ENCODE peak calls at places on chromosomes 11 and 22, in six cellular contexts. One of them, this sample, is unnamed.

GRCh38 chr11:77530879-77531278 is 57.0 kb upstream of the PAK1 start:
- DNase-seq in lung: no peak
- DNase-seq in brain microvascular endothelial cell: no peak
- DNase-seq in mammary epithelial cell: no peak
- DNase-seq in CD4-positive, alpha-beta T cell: no peak
- DNase-seq in uterus: no peak
- DNase-seq in this sample: no peak

GRCh38 chr11:64935634-64936081 is at the start of gene GPHA2:
- DNase-seq in lung: no peak
- DNase-seq in brain microvascular endothelial cell: no peak
- DNase-seq in mammary epithelial cell: no peak
- DNase-seq in CD4-positive, alpha-beta T cell: no peak
- DNase-seq in uterus: peak; percentile 50
- DNase-seq in this sample: no peak

GRCh38 chr22:20243545-20244249 is 24.4 kb downstream of the RTN4R start:
- DNase-seq in lung: peak; percentile 78
- DNase-seq in brain microvascular endothelial cell: peak; percentile 55
- DNase-seq in mammary epithelial cell: peak; percentile 44
- DNase-seq in CD4-positive, alpha-beta T cell: no peak
- DNase-seq in uterus: peak; percentile 84
- DNase-seq in this sample: no peak

GRCh38 chr11:75031224-75031753 is 42.6 kb downstream of the NEU3 start:
- DNase-seq in lung: no peak
- DNase-seq in brain microvascular endothelial cell: peak; percentile 92
- DNase-seq in mammary epithelial cell: peak; percentile 48
- DNase-seq in CD4-positive, alpha-beta T cell: no peak
- DNase-seq in uterus: no peak
- DNase-seq in this sample: no peak

GRCh38 chr22:17777005-17777716 is 2.9 kb upstream of the BID start:
- DNase-seq in lung: peak; percentile 61
- DNase-seq in brain microvascular endothelial cell: no peak
- DNase-seq in mammary epithelial cell: no peak
- DNase-seq in CD4-positive, alpha-beta T cell: peak; percentile 52
- DNase-seq in uterus: no peak
- DNase-seq in this sample: no peak

GRCh38 chr11:82546556-82547162 is 187.0 kb downstream of the FAM181B start:
- DNase-seq in lung: no peak
- DNase-seq in brain microvascular endothelial cell: no peak
- DNase-seq in mammary epithelial cell: no peak
- DNase-seq in CD4-positive, alpha-beta T cell: no peak
- DNase-seq in uterus: no peak
- DNase-seq in this sample: no peak

GRCh38 chr22:19962909-19963806 is 21.5 kb upstream of the TXNRD2 start:
- DNase-seq in lung: peak; percentile 89
- DNase-seq in brain microvascular endothelial cell: peak; percentile 44
- DNase-seq in mammary epithelial cell: peak; percentile 96
- DNase-seq in CD4-positive, alpha-beta T cell: no peak
- DNase-seq in uterus: no peak
- DNase-seq in this sample: peak; percentile 86

GRCh38 chr11:20116825-20117224 is 43.5 kb downstream of the DBX1 start:
- DNase-seq in lung: no peak
- DNase-seq in brain microvascular endothelial cell: no peak
- DNase-seq in mammary epithelial cell: no peak
- DNase-seq in CD4-positive, alpha-beta T cell: no peak
- DNase-seq in uterus: no peak
- DNase-seq in this sample: no peak

GRCh38 chr11:62933775-62934495 is 12.8 kb upstream of the CHRM1 start:
- DNase-seq in lung: no peak
- DNase-seq in brain microvascular endothelial cell: no peak
- DNase-seq in mammary epithelial cell: no peak
- DNase-seq in CD4-positive, alpha-beta T cell: no peak
- DNase-seq in uterus: no peak
- DNase-seq in this sample: no peak

GRCh38 chr11:68313574-68314202 is 1.3 kb downstream of the LRP5 start:
- DNase-seq in lung: no peak
- DNase-seq in brain microvascular endothelial cell: peak; percentile 6
- DNase-seq in mammary epithelial cell: peak; percentile 32
- DNase-seq in CD4-positive, alpha-beta T cell: no peak
- DNase-seq in uterus: no peak
- DNase-seq in this sample: no peak

GRCh38 chr11:13775471-13775870 is 107.0 kb downstream of the FAR1 start:
- DNase-seq in lung: no peak
- DNase-seq in brain microvascular endothelial cell: no peak
- DNase-seq in mammary epithelial cell: no peak
- DNase-seq in CD4-positive, alpha-beta T cell: no peak
- DNase-seq in uterus: no peak
- DNase-seq in this sample: no peak

GRCh38 chr11:65209711-65210360 is 28.1 kb downstream of the CAPN1 start:
- DNase-seq in lung: no peak
- DNase-seq in brain microvascular endothelial cell: no peak
- DNase-seq in mammary epithelial cell: no peak
- DNase-seq in CD4-positive, alpha-beta T cell: no peak
- DNase-seq in uterus: no peak
- DNase-seq in this sample: no peak

GRCh38 chr11:108204918-108205499 is 17.4 kb downstream of the NPAT start:
- DNase-seq in lung: no peak
- DNase-seq in brain microvascular endothelial cell: no peak
- DNase-seq in mammary epithelial cell: no peak
- DNase-seq in CD4-positive, alpha-beta T cell: no peak
- DNase-seq in uterus: no peak
- DNase-seq in this sample: no peak

GRCh38 chr11:63554901-63555218 is 8.3 kb downstream of the PLAAT2 start:
- DNase-seq in lung: peak; percentile 9
- DNase-seq in brain microvascular endothelial cell: no peak
- DNase-seq in mammary epithelial cell: no peak
- DNase-seq in CD4-positive, alpha-beta T cell: no peak
- DNase-seq in uterus: no peak
- DNase-seq in this sample: no peak

GRCh38 chr11:63639195-63639832 is 25.1 kb upstream of the PLAAT3 start:
- DNase-seq in lung: no peak
- DNase-seq in brain microvascular endothelial cell: no peak
- DNase-seq in mammary epithelial cell: no peak
- DNase-seq in CD4-positive, alpha-beta T cell: no peak
- DNase-seq in uterus: no peak
- DNase-seq in this sample: no peak

GRCh38 chr22:39284142-39284980 is 35.1 kb downstream of the RPL3 start:
- DNase-seq in lung: no peak
- DNase-seq in brain microvascular endothelial cell: no peak
- DNase-seq in mammary epithelial cell: peak; percentile 51
- DNase-seq in CD4-positive, alpha-beta T cell: no peak
- DNase-seq in uterus: no peak
- DNase-seq in this sample: no peak

GRCh38 chr11:62504158-62504973 is 42.2 kb downstream of the AHNAK start:
- DNase-seq in lung: peak; percentile 77
- DNase-seq in brain microvascular endothelial cell: no peak
- DNase-seq in mammary epithelial cell: no peak
- DNase-seq in CD4-positive, alpha-beta T cell: no peak
- DNase-seq in uterus: no peak
- DNase-seq in this sample: no peak

GRCh38 chr11:8233691-8234424 is 29.8 kb downstream of the LMO1 start:
- DNase-seq in lung: no peak
- DNase-seq in brain microvascular endothelial cell: peak; percentile 19
- DNase-seq in mammary epithelial cell: peak; percentile 54
- DNase-seq in CD4-positive, alpha-beta T cell: no peak
- DNase-seq in uterus: no peak
- DNase-seq in this sample: no peak

GRCh38 chr11:86551286-86551685 is 121.1 kb downstream of the ME3 start:
- DNase-seq in lung: no peak
- DNase-seq in brain microvascular endothelial cell: peak; percentile 88
- DNase-seq in mammary epithelial cell: peak; percentile 81
- DNase-seq in CD4-positive, alpha-beta T cell: no peak
- DNase-seq in uterus: no peak
- DNase-seq in this sample: peak; percentile 59

GRCh38 chr11:86553322-86553721 is 119.1 kb downstream of the ME3 start:
- DNase-seq in lung: no peak
- DNase-seq in brain microvascular endothelial cell: no peak
- DNase-seq in mammary epithelial cell: no peak
- DNase-seq in CD4-positive, alpha-beta T cell: no peak
- DNase-seq in uterus: no peak
- DNase-seq in this sample: no peak

GRCh38 chr11:86548278-86548917 is 124.0 kb downstream of the ME3 start:
- DNase-seq in lung: no peak
- DNase-seq in brain microvascular endothelial cell: peak; percentile 63
- DNase-seq in mammary epithelial cell: no peak
- DNase-seq in CD4-positive, alpha-beta T cell: no peak
- DNase-seq in uterus: no peak
- DNase-seq in this sample: no peak

GRCh38 chr11:86550757-86551156 is 121.7 kb downstream of the ME3 start:
- DNase-seq in lung: no peak
- DNase-seq in brain microvascular endothelial cell: no peak
- DNase-seq in mammary epithelial cell: no peak
- DNase-seq in CD4-positive, alpha-beta T cell: no peak
- DNase-seq in uterus: no peak
- DNase-seq in this sample: no peak

GRCh38 chr11:86551693-86552092 is 120.7 kb downstream of the ME3 start:
- DNase-seq in lung: no peak
- DNase-seq in brain microvascular endothelial cell: no peak
- DNase-seq in mammary epithelial cell: no peak
- DNase-seq in CD4-positive, alpha-beta T cell: no peak
- DNase-seq in uterus: no peak
- DNase-seq in this sample: no peak
- H3K27ac ChIP-seq in lung: peak overlapping the region; percentile 78
- H3K27ac ChIP-seq in brain microvascular endothelial cell: peak overlapping the region; percentile 50
- H3K27ac ChIP-seq in mammary epithelial cell: no peak overlapping the region
- H3K27ac ChIP-seq in CD4-positive, alpha-beta T cell: no peak overlapping the region
- H3K27ac ChIP-seq in uterus: peak overlapping the region; percentile 45
- H3K27ac ChIP-seq in this sample: peak overlapping the region; percentile 39

GRCh38 chr22:37485006-37485713 is 1.0 kb downstream of the MFNG start:
- DNase-seq in lung: no peak
- DNase-seq in brain microvascular endothelial cell: no peak
- DNase-seq in mammary epithelial cell: no peak
- DNase-seq in CD4-positive, alpha-beta T cell: peak; percentile 49
- DNase-seq in uterus: no peak
- DNase-seq in this sample: no peak
- H3K27ac ChIP-seq in lung: peak overlapping the region; percentile 84
- H3K27ac ChIP-seq in brain microvascular endothelial cell: no peak overlapping the region
- H3K27ac ChIP-seq in mammary epithelial cell: no peak overlapping the region
- H3K27ac ChIP-seq in CD4-positive, alpha-beta T cell: peak overlapping the region; percentile 88
- H3K27ac ChIP-seq in uterus: peak overlapping the region; percentile 64
- H3K27ac ChIP-seq in this sample: no peak overlapping the region

DNA sequence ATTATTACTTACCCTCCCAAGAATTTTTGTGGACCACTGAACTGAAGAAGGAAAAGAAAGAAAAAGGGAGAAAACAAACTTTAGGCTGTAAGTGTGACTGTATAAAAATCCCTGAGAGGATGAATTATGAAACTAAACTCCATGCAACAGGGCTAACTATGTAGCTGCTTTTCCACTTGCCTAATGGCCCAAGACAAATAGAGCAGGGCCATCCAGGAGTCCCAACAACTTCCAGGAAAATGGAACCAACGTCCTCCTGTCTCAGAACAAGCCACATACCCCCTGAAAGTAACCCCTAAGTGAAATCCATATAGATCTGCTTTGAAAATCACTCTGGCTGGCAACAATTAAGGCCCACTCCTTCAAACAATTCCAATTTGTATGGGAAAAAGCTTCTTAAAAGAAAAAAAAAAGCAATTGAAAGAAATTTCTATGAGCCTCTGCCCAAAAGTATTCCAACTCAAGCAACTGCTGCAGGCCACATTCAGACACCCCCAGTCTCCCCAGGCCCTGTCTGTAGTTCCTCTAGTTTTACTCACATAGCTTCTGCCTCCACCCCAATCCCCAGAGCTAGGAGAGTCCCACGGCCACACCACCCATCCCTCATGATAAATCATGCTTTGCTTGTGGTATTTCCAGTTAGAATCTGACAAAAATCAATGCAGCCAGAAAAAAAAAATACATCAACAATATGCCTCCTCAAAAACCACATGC is 12.7 kb downstream of the RBFOX2 start:
- DNase-seq in lung: no peak
- DNase-seq in brain microvascular endothelial cell: no peak
- DNase-seq in mammary epithelial cell: no peak
- DNase-seq in CD4-positive, alpha-beta T cell: no peak
- DNase-seq in uterus: no peak
- DNase-seq in this sample: no peak
- H3K27ac ChIP-seq in lung: no peak overlapping the region
- H3K27ac ChIP-seq in brain microvascular endothelial cell: no peak overlapping the region
- H3K27ac ChIP-seq in mammary epithelial cell: no peak overlapping the region
- H3K27ac ChIP-seq in CD4-positive, alpha-beta T cell: no peak overlapping the region
- H3K27ac ChIP-seq in uterus: peak overlapping the region; percentile 33
- H3K27ac ChIP-seq in this sample: no peak overlapping the region

DNA sequence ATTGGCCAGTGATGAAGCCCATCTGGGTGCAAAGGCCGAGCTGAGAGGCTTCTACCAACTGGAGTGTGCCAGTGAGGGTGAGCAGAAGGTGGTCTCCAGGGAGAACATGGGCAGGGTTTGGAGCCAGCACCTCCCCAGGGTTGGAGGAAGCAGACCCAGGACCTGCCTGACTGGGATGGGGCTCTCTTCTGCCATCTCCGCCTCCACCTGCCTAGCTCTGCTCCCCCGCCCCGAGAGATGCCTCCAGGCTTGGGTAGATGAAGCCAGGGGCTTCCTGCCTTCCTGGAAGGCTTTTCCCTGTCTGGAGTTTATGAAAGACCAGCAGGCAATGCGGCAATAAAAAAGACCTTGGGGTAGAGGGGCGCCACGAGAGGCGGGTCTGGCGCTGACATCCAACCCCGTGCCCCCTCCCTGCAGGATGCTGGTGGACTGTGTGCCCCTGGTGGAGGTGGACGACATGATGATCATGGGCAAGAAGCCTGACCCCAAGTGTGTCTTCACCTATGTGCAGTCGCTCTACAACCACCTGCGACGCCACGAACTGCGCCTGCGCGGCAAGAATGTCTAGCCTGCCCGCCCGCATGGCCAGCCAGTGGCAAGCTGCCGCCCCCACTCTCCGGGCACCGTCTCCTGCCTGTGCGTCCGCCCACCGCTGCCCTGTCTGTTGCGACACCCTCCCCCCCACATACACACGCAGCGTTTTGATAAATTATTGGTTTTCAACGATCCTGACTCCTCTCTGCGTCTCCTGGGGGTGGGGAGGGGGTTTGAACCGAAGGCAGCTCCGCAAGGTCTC is 3.3 kb downstream of the SELENOM start:
- DNase-seq in lung: no peak
- DNase-seq in brain microvascular endothelial cell: no peak
- DNase-seq in mammary epithelial cell: no peak
- DNase-seq in CD4-positive, alpha-beta T cell: no peak
- DNase-seq in uterus: peak; percentile 75
- DNase-seq in this sample: no peak
- H3K27ac ChIP-seq in lung: no peak overlapping the region
- H3K27ac ChIP-seq in brain microvascular endothelial cell: no peak overlapping the region
- H3K27ac ChIP-seq in mammary epithelial cell: no peak overlapping the region
- H3K27ac ChIP-seq in CD4-positive, alpha-beta T cell: no peak overlapping the region
- H3K27ac ChIP-seq in uterus: peak overlapping the region; percentile 100
- H3K27ac ChIP-seq in this sample: no peak overlapping the region

DNA sequence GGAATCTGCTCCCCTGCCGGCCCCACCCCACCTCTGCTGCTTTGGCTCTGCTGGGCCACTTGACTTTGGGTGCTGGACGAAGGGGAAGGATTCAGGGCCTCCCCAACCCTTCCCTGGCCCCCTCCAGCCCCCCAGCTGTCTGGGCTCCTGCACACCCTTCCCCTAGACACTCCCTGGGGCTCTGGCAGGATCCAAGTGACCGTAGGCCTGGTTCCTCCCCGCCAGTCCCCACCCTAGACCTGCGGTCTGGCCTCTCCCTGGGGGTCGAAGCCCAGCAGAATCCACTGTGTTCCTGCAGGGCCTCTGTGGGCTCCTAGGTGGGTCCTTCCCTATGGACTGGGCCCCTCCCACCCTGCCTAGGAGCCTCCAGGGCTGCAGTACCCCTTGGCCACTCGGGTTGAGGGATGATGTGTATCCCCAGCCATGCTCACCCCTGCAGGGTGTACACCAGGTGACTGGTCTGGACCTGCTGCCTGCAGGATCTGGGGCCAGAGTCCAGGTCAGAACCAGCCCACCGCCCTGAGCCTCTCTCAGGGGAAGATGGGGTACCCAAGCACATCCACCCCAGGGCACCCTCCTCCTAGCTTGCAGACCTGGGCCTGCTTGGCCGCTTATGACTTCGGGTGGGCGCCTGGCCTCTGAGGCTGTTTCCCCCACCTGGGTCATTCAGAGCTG is 5.6 kb downstream of the PIM3 start:
- DNase-seq in lung: peak; percentile 32
- DNase-seq in brain microvascular endothelial cell: no peak
- DNase-seq in mammary epithelial cell: no peak
- DNase-seq in CD4-positive, alpha-beta T cell: no peak
- DNase-seq in uterus: peak; percentile 19
- DNase-seq in this sample: no peak
- H3K27ac ChIP-seq in lung: peak overlapping the region; percentile 89
- H3K27ac ChIP-seq in brain microvascular endothelial cell: no peak overlapping the region
- H3K27ac ChIP-seq in mammary epithelial cell: no peak overlapping the region
- H3K27ac ChIP-seq in CD4-positive, alpha-beta T cell: no peak overlapping the region
- H3K27ac ChIP-seq in uterus: peak overlapping the region; percentile 93
- H3K27ac ChIP-seq in this sample: no peak overlapping the region